ENCODE peak calls at places on chromosomes 1 and 21, in ten cellular contexts. T is A549, K is right lobe of liver, M is left ventricle myocardium inferior, R is heart left ventricle, Y is dorsolateral prefrontal cortex, P is psoas muscle, F is uterus, J is fibroblast of lung, X is PC-3. W is an unnamed sample.

GRCh38 chr1:53665996-53666395 is 73.0 kb downstream of the GLIS1 start:
- DNase-seq in R (no peak), J (no peak), P (no peak), T (no peak), K (peak), Y (no peak), M (no peak), F (no peak), X (no peak), W (no peak)

GRCh38 chr1:166875302-166875733 is 746 bp downstream of the TADA1 start:
- DNase-seq in X (no peak), J (no peak), Y (no peak), M (no peak), K (no peak), F (no peak), T (no peak), P (no peak), R (no peak), W (no peak)

GRCh38 chr1:222582099-222582774 is 7.5 kb downstream of the TAF1A start:
- DNase-seq in M (no peak), X (peak), Y (no peak), R (no peak), J (peak), P (no peak), T (no peak), F (no peak), K (no peak), W (no peak)

GRCh38 chr1:73824065-73824464 is 373.9 kb downstream of the LRRIQ3 start:
- DNase-seq in T (no peak), Y (no peak), F (no peak), X (peak), M (no peak), R (no peak), K (no peak), J (no peak), P (no peak), W (no peak)

GRCh38 chr1:186302378-186302920 is 72.6 kb downstream of the TPR start:
- DNase-seq in M (no peak), Y (no peak), X (no peak), P (no peak), J (no peak), R (no peak), F (no peak), T (no peak), K (no peak), W (no peak)

GRCh38 chr21:29029524-29029923 is 5.1 kb downstream of the USP16 start:
- DNase-seq in R (no peak), J (no peak), Y (no peak), F (no peak), T (no peak), X (no peak), K (no peak), M (no peak), P (no peak), W (no peak)

GRCh38 chr1:30903343-30904034 is 5.1 kb downstream of the SDC3 start:
- DNase-seq in K (peak), P (no peak), R (no peak), T (no peak), M (peak), F (no peak), J (peak), Y (no peak), X (no peak), W (no peak)

GRCh38 chr1:209641216-209642181 is 10.7 kb downstream of the LAMB3 start:
- DNase-seq in M (peak), X (no peak), Y (peak), T (no peak), P (peak), R (peak), J (peak), F (peak), K (peak), W (peak)

GRCh38 chr21:46033410-46034404 is 52.1 kb downstream of the COL6A1 start:
- DNase-seq in P (no peak), F (no peak), T (no peak), K (no peak), J (no peak), R (peak), Y (no peak), M (no peak), X (peak), W (no peak)

GRCh38 chr21:38134084-38134873 is 122.5 kb upstream of the KCNJ15 start:
- DNase-seq in P (no peak), R (no peak), M (no peak), F (no peak), X (no peak), Y (no peak), K (no peak), T (no peak), J (no peak), W (no peak)

GRCh38 chr21:38126677-38127271 is 130.0 kb upstream of the KCNJ15 start:
- DNase-seq in M (peak), R (peak), X (peak), F (peak), J (peak), P (peak), Y (peak), K (peak), T (peak), W (no peak)

DNA sequence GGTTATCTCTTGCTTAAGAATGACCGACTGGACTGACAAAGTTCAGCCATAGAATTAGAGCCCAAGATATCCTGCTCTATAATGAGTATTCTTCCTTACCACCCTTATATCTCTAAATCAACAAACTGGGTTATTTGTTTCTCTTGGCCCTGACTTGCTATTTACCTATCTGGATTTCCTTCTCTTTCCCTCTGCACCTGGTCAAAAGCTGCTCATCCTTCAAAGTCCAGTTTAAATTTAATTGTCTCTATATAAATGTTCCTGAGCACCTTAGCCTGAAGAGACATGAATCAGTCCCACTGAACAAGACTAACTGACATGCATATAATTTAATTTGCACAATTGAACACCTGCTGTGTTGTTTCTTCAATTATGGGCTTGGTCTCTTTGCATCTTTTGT is 127.1 kb upstream of the KCNJ15 start:
- DNase-seq in T (no peak), X (no peak), J (no peak), M (no peak), Y (no peak), F (no peak), K (no peak), P (no peak), R (no peak), W (no peak)
- H3K27ac ChIP-seq in T (peak), X (no peak), J (no peak), M (no peak), Y (no peak), F (no peak), K (no peak), P (no peak), R (no peak), W (no peak)

GRCh38 chr1:216601427-216601751 is 121.8 kb downstream of the ESRRG start:
- DNase-seq in T (no peak), M (no peak), R (no peak), X (no peak), P (no peak), J (no peak), F (no peak), K (no peak), Y (no peak), W (no peak)
- H3K27ac ChIP-seq in T (peak), M (peak), R (peak), X (no peak), P (peak), J (peak), F (peak), K (peak), Y (peak), W (peak)

GRCh38 chr21:31290765-31291164 is 53.3 kb downstream of the TIAM1 start:
- DNase-seq in F (no peak), T (no peak), K (no peak), M (no peak), R (no peak), Y (no peak), P (no peak), X (no peak), J (no peak), W (no peak)

GRCh38 chr21:31298618-31299269 is 45.3 kb downstream of the TIAM1 start:
- DNase-seq in F (no peak), X (no peak), M (no peak), P (no peak), R (no peak), T (no peak), J (peak), Y (no peak), K (no peak), W (no peak)

GRCh38 chr21:31295676-31296075 is 48.4 kb downstream of the TIAM1 start:
- DNase-seq in F (no peak), K (no peak), T (no peak), M (no peak), Y (no peak), R (no peak), J (no peak), X (no peak), P (no peak), W (no peak)

GRCh38 chr21:31293986-31294385 is 50.1 kb downstream of the TIAM1 start:
- DNase-seq in T (no peak), F (peak), M (no peak), Y (no peak), P (no peak), K (no peak), X (peak), J (peak), R (no peak), W (no peak)

GRCh38 chr21:31294691-31295090 is 49.4 kb downstream of the TIAM1 start:
- DNase-seq in T (no peak), R (no peak), J (no peak), P (no peak), M (no peak), Y (peak), K (no peak), F (no peak), X (no peak), W (no peak)
- H3K27ac ChIP-seq in T (no peak), R (no peak), J (no peak), P (no peak), M (no peak), Y (no peak), K (no peak), F (no peak), X (no peak), W (no peak)

DNA sequence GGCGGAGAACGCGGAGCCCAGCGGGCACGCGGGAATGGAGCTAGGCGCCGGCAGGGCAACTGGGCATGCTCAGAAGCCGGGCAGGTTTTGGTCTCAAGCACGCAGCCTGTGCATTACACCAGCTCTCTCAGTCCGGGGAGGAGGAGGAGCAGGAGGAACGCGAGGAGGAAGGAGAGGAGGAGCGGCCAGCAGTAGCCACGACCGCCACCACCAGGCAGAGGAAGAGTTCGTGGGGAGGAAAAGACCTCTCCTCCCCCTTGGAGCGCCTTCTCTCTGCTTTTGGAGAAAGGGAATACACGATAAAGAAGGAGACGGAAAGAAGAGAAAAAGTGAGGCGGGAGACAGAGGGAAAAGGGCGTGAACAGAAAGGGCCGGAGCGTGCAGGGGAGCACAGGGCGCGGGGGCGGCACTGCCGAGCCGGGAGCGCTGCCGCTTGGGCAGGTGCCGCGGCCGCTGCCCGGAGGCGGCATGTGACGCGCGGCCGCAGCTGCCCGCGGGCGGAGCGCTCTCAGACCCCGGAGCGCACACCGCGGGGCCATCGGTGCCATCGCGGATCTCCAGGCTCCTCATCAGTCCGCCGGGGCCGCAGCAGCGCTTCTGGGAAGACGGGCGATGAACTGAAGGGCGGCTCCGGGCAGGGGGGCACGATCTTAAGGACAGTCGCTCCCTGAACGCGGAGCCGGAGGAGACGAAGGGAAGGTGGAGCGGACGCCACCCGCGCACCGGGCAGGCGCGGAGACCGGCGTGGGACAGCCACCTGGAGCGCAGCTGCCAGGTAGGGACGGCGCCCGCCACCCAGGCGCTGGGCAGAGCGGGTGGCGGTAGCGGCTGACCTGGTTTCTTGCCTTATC is at the start of gene CHRM3:
- DNase-seq in J (peak), X (peak), R (peak), M (no peak), T (peak), P (peak), F (peak), K (peak), Y (peak), W (peak)
- H3K27ac ChIP-seq in J (no peak), X (peak), R (no peak), M (no peak), T (peak), P (no peak), F (peak), K (peak), Y (peak), W (no peak)

GRCh38 chr1:119332626-119333025 is 36.0 kb upstream of the HAO2 start:
- DNase-seq in M (no peak), P (no peak), F (no peak), K (no peak), T (no peak), J (no peak), X (no peak), R (no peak), Y (no peak), W (no peak)
- H3K27ac ChIP-seq in M (no peak), P (no peak), F (no peak), K (no peak), T (no peak), J (no peak), X (no peak), R (no peak), Y (no peak), W (no peak)

W was measured in caudate nucleus.